ENCODE peak calls at places on chromosomes 3 and 15, in nine cellular contexts. One of them, this sample, is unnamed.

GRCh38 chr3:138673641-138674040 is 65.1 kb downstream of the FAIM start:
- DNase-seq in K562: peak; percentile 18
- DNase-seq in breast epithelium: no peak
- DNase-seq in OCI-LY7: no peak
- DNase-seq in tibial artery: no peak
- DNase-seq in astrocyte: peak; percentile 94
- DNase-seq in caudate nucleus: no peak
- DNase-seq in GM23338: peak; percentile 40
- DNase-seq in GM23248: peak; percentile 6
- DNase-seq in this sample: no peak

GRCh38 chr3:184360834-184361531 is 422 bp downstream of the CLCN2 start:
- DNase-seq in K562: no peak
- DNase-seq in breast epithelium: no peak
- DNase-seq in OCI-LY7: no peak
- DNase-seq in tibial artery: no peak
- DNase-seq in astrocyte: no peak
- DNase-seq in caudate nucleus: no peak
- DNase-seq in GM23338: no peak
- DNase-seq in GM23248: no peak
- DNase-seq in this sample: no peak

GRCh38 chr15:87034886-87035285 is 955.2 kb downstream of the AGBL1 start:
- DNase-seq in K562: no peak
- DNase-seq in breast epithelium: no peak
- DNase-seq in OCI-LY7: no peak
- DNase-seq in tibial artery: no peak
- DNase-seq in astrocyte: no peak
- DNase-seq in caudate nucleus: no peak
- DNase-seq in GM23338: no peak
- DNase-seq in GM23248: no peak
- DNase-seq in this sample: no peak

GRCh38 chr3:127393131-127393820 is 105.4 kb upstream of the PRR20G start:
- DNase-seq in K562: no peak
- DNase-seq in breast epithelium: no peak
- DNase-seq in OCI-LY7: no peak
- DNase-seq in tibial artery: peak; percentile 48
- DNase-seq in astrocyte: no peak
- DNase-seq in caudate nucleus: no peak
- DNase-seq in GM23338: no peak
- DNase-seq in GM23248: no peak
- DNase-seq in this sample: no peak

GRCh38 chr3:149600619-149601018 is 57.2 kb downstream of the WWTR1 start:
- DNase-seq in K562: no peak
- DNase-seq in breast epithelium: no peak
- DNase-seq in OCI-LY7: no peak
- DNase-seq in tibial artery: no peak
- DNase-seq in astrocyte: no peak
- DNase-seq in caudate nucleus: no peak
- DNase-seq in GM23338: no peak
- DNase-seq in GM23248: no peak
- DNase-seq in this sample: no peak

GRCh38 chr15:58762285-58762684 is 8.8 kb upstream of the MINDY2 start:
- DNase-seq in K562: no peak
- DNase-seq in breast epithelium: no peak
- DNase-seq in OCI-LY7: no peak
- DNase-seq in tibial artery: no peak
- DNase-seq in astrocyte: no peak
- DNase-seq in caudate nucleus: no peak
- DNase-seq in GM23338: no peak
- DNase-seq in GM23248: no peak
- DNase-seq in this sample: no peak

GRCh38 chr3:173009410-173009809 is 131.6 kb downstream of the SPATA16 start:
- DNase-seq in K562: no peak
- DNase-seq in breast epithelium: no peak
- DNase-seq in OCI-LY7: no peak
- DNase-seq in tibial artery: peak; percentile 59
- DNase-seq in astrocyte: no peak
- DNase-seq in caudate nucleus: no peak
- DNase-seq in GM23338: no peak
- DNase-seq in GM23248: no peak
- DNase-seq in this sample: no peak

GRCh38 chr15:60972866-60973265 is 256.2 kb downstream of the RORA start:
- DNase-seq in K562: peak; percentile 3
- DNase-seq in breast epithelium: no peak
- DNase-seq in OCI-LY7: no peak
- DNase-seq in tibial artery: no peak
- DNase-seq in astrocyte: peak; percentile 80
- DNase-seq in caudate nucleus: no peak
- DNase-seq in GM23338: no peak
- DNase-seq in GM23248: peak; percentile 89
- DNase-seq in this sample: no peak

GRCh38 chr15:41573396-41573795 is 14.4 kb downstream of the TYRO3 start:
- DNase-seq in K562: no peak
- DNase-seq in breast epithelium: no peak
- DNase-seq in OCI-LY7: no peak
- DNase-seq in tibial artery: no peak
- DNase-seq in astrocyte: no peak
- DNase-seq in caudate nucleus: no peak
- DNase-seq in GM23338: no peak
- DNase-seq in GM23248: no peak
- DNase-seq in this sample: no peak

GRCh38 chr3:147408180-147409105 is 722 bp upstream of the ZIC1 start:
- DNase-seq in K562: no peak
- DNase-seq in breast epithelium: no peak
- DNase-seq in OCI-LY7: no peak
- DNase-seq in tibial artery: no peak
- DNase-seq in astrocyte: no peak
- DNase-seq in caudate nucleus: no peak
- DNase-seq in GM23338: peak; percentile 84
- DNase-seq in GM23248: peak; percentile 74
- DNase-seq in this sample: no peak

GRCh38 chr3:160210799-160211221 is 14.4 kb upstream of the C3orf80 start:
- DNase-seq in K562: peak; percentile 31
- DNase-seq in breast epithelium: no peak
- DNase-seq in OCI-LY7: no peak
- DNase-seq in tibial artery: no peak
- DNase-seq in astrocyte: peak; percentile 34
- DNase-seq in caudate nucleus: no peak
- DNase-seq in GM23338: peak; percentile 55
- DNase-seq in GM23248: peak; percentile 87
- DNase-seq in this sample: no peak

GRCh38 chr3:109131276-109131675 is 5.2 kb upstream of the C3orf85 start:
- DNase-seq in K562: no peak
- DNase-seq in breast epithelium: no peak
- DNase-seq in OCI-LY7: no peak
- DNase-seq in tibial artery: no peak
- DNase-seq in astrocyte: peak; percentile 30
- DNase-seq in caudate nucleus: no peak
- DNase-seq in GM23338: no peak
- DNase-seq in GM23248: no peak
- DNase-seq in this sample: no peak

GRCh38 chr3:128933213-128933921 is 53.9 kb downstream of the ACAD9 start:
- DNase-seq in K562: no peak
- DNase-seq in breast epithelium: no peak
- DNase-seq in OCI-LY7: no peak
- DNase-seq in tibial artery: no peak
- DNase-seq in astrocyte: no peak
- DNase-seq in caudate nucleus: no peak
- DNase-seq in GM23338: no peak
- DNase-seq in GM23248: no peak
- DNase-seq in this sample: no peak

GRCh38 chr3:32246079-32246675 is 7.7 kb downstream of the CMTM8 start:
- DNase-seq in K562: no peak
- DNase-seq in breast epithelium: no peak
- DNase-seq in OCI-LY7: no peak
- DNase-seq in tibial artery: no peak
- DNase-seq in astrocyte: no peak
- DNase-seq in caudate nucleus: no peak
- DNase-seq in GM23338: peak; percentile 9
- DNase-seq in GM23248: no peak
- DNase-seq in this sample: no peak

GRCh38 chr15:85542895-85543331 is 162.5 kb downstream of the AKAP13 start:
- DNase-seq in K562: no peak
- DNase-seq in breast epithelium: no peak
- DNase-seq in OCI-LY7: no peak
- DNase-seq in tibial artery: no peak
- DNase-seq in astrocyte: no peak
- DNase-seq in caudate nucleus: no peak
- DNase-seq in GM23338: no peak
- DNase-seq in GM23248: peak; percentile 7
- DNase-seq in this sample: no peak

GRCh38 chr15:91803260-91803659 is 50.2 kb upstream of the SLCO3A1 start:
- DNase-seq in K562: no peak
- DNase-seq in breast epithelium: no peak
- DNase-seq in OCI-LY7: no peak
- DNase-seq in tibial artery: no peak
- DNase-seq in astrocyte: no peak
- DNase-seq in caudate nucleus: no peak
- DNase-seq in GM23338: no peak
- DNase-seq in GM23248: no peak
- DNase-seq in this sample: no peak

GRCh38 chr3:58035512-58035867 is 27.3 kb downstream of the FLNB start:
- DNase-seq in K562: no peak
- DNase-seq in breast epithelium: no peak
- DNase-seq in OCI-LY7: no peak
- DNase-seq in tibial artery: no peak
- DNase-seq in astrocyte: peak; percentile 55
- DNase-seq in caudate nucleus: no peak
- DNase-seq in GM23338: no peak
- DNase-seq in GM23248: peak; percentile 76
- DNase-seq in this sample: no peak
- H3K27ac ChIP-seq in K562: no peak overlapping the region
- H3K27ac ChIP-seq in breast epithelium: peak overlapping the region; percentile 68
- H3K27ac ChIP-seq in OCI-LY7: no peak overlapping the region
- H3K27ac ChIP-seq in tibial artery: peak overlapping the region; percentile 68
- H3K27ac ChIP-seq in astrocyte: no peak overlapping the region
- H3K27ac ChIP-seq in caudate nucleus: no peak overlapping the region
- H3K27ac ChIP-seq in GM23338: peak overlapping the region; percentile 72
- H3K27ac ChIP-seq in GM23248: peak overlapping the region; percentile 64
- H3K27ac ChIP-seq in this sample: peak overlapping the region; percentile 60

GRCh38 chr15:82611348-82611747 is 35.8 kb downstream of the CPEB1 start:
- DNase-seq in K562: no peak
- DNase-seq in breast epithelium: no peak
- DNase-seq in OCI-LY7: no peak
- DNase-seq in tibial artery: no peak
- DNase-seq in astrocyte: no peak
- DNase-seq in caudate nucleus: no peak
- DNase-seq in GM23338: no peak
- DNase-seq in GM23248: no peak
- DNase-seq in this sample: no peak
- H3K27ac ChIP-seq in K562: no peak overlapping the region
- H3K27ac ChIP-seq in breast epithelium: no peak overlapping the region
- H3K27ac ChIP-seq in OCI-LY7: no peak overlapping the region
- H3K27ac ChIP-seq in tibial artery: no peak overlapping the region
- H3K27ac ChIP-seq in astrocyte: no peak overlapping the region
- H3K27ac ChIP-seq in caudate nucleus: no peak overlapping the region
- H3K27ac ChIP-seq in GM23338: no peak overlapping the region
- H3K27ac ChIP-seq in GM23248: no peak overlapping the region
- H3K27ac ChIP-seq in this sample: no peak overlapping the region

GRCh38 chr3:157529751-157530150 is 26.5 kb upstream of the VEPH1 start:
- DNase-seq in K562: no peak
- DNase-seq in breast epithelium: no peak
- DNase-seq in OCI-LY7: no peak
- DNase-seq in tibial artery: no peak
- DNase-seq in astrocyte: no peak
- DNase-seq in caudate nucleus: no peak
- DNase-seq in GM23338: no peak
- DNase-seq in GM23248: no peak
- DNase-seq in this sample: no peak

GRCh38 chr3:157529085-157529484 is 25.9 kb upstream of the VEPH1 start:
- DNase-seq in K562: no peak
- DNase-seq in breast epithelium: no peak
- DNase-seq in OCI-LY7: no peak
- DNase-seq in tibial artery: no peak
- DNase-seq in astrocyte: no peak
- DNase-seq in caudate nucleus: no peak
- DNase-seq in GM23338: no peak
- DNase-seq in GM23248: no peak
- DNase-seq in this sample: no peak

GRCh38 chr3:157530637-157531300 is 27.6 kb upstream of the VEPH1 start:
- DNase-seq in K562: no peak
- DNase-seq in breast epithelium: no peak
- DNase-seq in OCI-LY7: no peak
- DNase-seq in tibial artery: no peak
- DNase-seq in astrocyte: peak; percentile 73
- DNase-seq in caudate nucleus: no peak
- DNase-seq in GM23338: no peak
- DNase-seq in GM23248: peak; percentile 64
- DNase-seq in this sample: no peak

GRCh38 chr3:157526036-157526435 is 22.8 kb upstream of the VEPH1 start:
- DNase-seq in K562: no peak
- DNase-seq in breast epithelium: no peak
- DNase-seq in OCI-LY7: no peak
- DNase-seq in tibial artery: no peak
- DNase-seq in astrocyte: no peak
- DNase-seq in caudate nucleus: no peak
- DNase-seq in GM23338: no peak
- DNase-seq in GM23248: no peak
- DNase-seq in this sample: no peak

DNA sequence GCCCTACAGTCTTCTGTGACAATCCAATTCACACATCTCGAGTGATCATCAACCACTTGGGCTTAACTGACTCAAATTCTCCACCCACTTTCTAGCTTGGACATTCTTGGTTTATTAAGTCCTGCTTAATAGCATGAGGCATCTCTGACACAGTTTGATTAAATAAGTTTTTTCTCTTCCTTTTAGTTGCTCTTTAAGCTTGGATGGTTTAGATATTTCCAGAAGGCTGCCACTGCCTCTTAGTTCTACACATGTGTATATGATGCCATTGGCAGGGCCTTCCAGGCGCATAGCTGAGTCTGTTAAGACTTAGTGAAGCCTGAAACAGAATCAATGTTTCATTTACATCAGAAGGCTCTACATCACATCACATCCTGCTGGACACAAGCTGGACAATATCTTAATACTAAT is 24.3 kb upstream of the VEPH1 start:
- DNase-seq in K562: no peak
- DNase-seq in breast epithelium: no peak
- DNase-seq in OCI-LY7: no peak
- DNase-seq in tibial artery: no peak
- DNase-seq in astrocyte: peak; percentile 67
- DNase-seq in caudate nucleus: no peak
- DNase-seq in GM23338: no peak
- DNase-seq in GM23248: peak; percentile 67
- DNase-seq in this sample: no peak
- H3K27ac ChIP-seq in K562: no peak overlapping the region
- H3K27ac ChIP-seq in breast epithelium: no peak overlapping the region
- H3K27ac ChIP-seq in OCI-LY7: no peak overlapping the region
- H3K27ac ChIP-seq in tibial artery: no peak overlapping the region
- H3K27ac ChIP-seq in astrocyte: peak overlapping the region; percentile 47
- H3K27ac ChIP-seq in caudate nucleus: no peak overlapping the region
- H3K27ac ChIP-seq in GM23338: no peak overlapping the region
- H3K27ac ChIP-seq in GM23248: peak overlapping the region; percentile 75
- H3K27ac ChIP-seq in this sample: no peak overlapping the region

DNA sequence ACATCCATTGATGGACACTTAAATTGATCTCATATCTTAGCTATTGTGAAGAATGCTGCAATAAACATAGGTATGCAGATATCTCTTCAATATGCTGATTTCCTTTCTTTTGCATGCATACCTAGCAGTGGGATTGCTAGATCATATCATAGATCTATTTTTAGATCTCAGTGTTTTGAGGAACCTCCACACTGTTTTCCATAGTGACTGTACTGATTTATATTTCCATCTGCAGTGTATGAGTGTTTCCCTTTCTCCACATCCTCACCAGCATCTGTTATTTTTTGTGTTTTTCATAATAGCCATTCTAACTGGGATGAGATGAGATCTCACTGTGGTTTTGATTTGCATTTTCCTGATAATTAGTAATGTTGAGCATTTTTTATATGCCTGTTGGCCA is 17.1 kb upstream of the RASA2 start:
- DNase-seq in K562: no peak
- DNase-seq in breast epithelium: no peak
- DNase-seq in OCI-LY7: no peak
- DNase-seq in tibial artery: no peak
- DNase-seq in astrocyte: peak; percentile 30
- DNase-seq in caudate nucleus: no peak
- DNase-seq in GM23338: no peak
- DNase-seq in GM23248: no peak
- DNase-seq in this sample: no peak
- H3K27ac ChIP-seq in K562: no peak overlapping the region
- H3K27ac ChIP-seq in breast epithelium: no peak overlapping the region
- H3K27ac ChIP-seq in OCI-LY7: no peak overlapping the region
- H3K27ac ChIP-seq in tibial artery: no peak overlapping the region
- H3K27ac ChIP-seq in astrocyte: peak overlapping the region; percentile 15
- H3K27ac ChIP-seq in caudate nucleus: no peak overlapping the region
- H3K27ac ChIP-seq in GM23338: no peak overlapping the region
- H3K27ac ChIP-seq in GM23248: no peak overlapping the region
- H3K27ac ChIP-seq in this sample: no peak overlapping the region

This sample was measured in coronary artery.